ENCODE peak calls at places on chromosomes 7 and 10, in eight cellular contexts. M is endodermal cell, X is psoas muscle, S is upper lobe of right lung, J is ovary, R is skeletal muscle cell, B is lower lobe of right lung, Q is uterus. L is an unnamed sample.

GRCh38 chr7:16668049-16668858 is 22.3 kb downstream of the BZW2 start:
- DNase-seq in M (no peak), X (peak), S (peak), J (no peak), R (peak), B (peak), Q (peak), L (peak)

GRCh38 chr7:28921822-28922221 is 36.3 kb downstream of the TRIL start:
- DNase-seq in M (peak), X (no peak), S (no peak), J (no peak), R (peak), B (no peak), Q (peak), L (peak)

GRCh38 chr10:113115534-113115933 is 165.5 kb downstream of the TCF7L2 start:
- DNase-seq in M (no peak), X (no peak), S (no peak), J (no peak), R (no peak), B (no peak), Q (no peak), L (no peak)

GRCh38 chr7:156703773-156704482 is 63.4 kb downstream of the RNF32 start:
- DNase-seq in M (no peak), X (no peak), S (no peak), J (no peak), R (no peak), B (no peak), Q (no peak), L (no peak)

GRCh38 chr10:110504111-110504735 is 6.5 kb downstream of the DUSP5 start:
- DNase-seq in M (no peak), X (peak), S (no peak), J (peak), R (no peak), B (peak), Q (peak), L (no peak)

GRCh38 chr10:67520924-67521520 is 175.0 kb downstream of the CTNNA3 start:
- DNase-seq in M (peak), X (no peak), S (no peak), J (peak), R (peak), B (no peak), Q (no peak), L (peak)

GRCh38 chr10:22611425-22612111 is 102.8 kb downstream of the PIP4K2A start:
- DNase-seq in M (no peak), X (no peak), S (no peak), J (no peak), R (no peak), B (no peak), Q (no peak), L (no peak)

GRCh38 chr7:35971133-35971995 is 170.5 kb downstream of the SEPTIN7 start:
- DNase-seq in M (no peak), X (no peak), S (no peak), J (no peak), R (no peak), B (no peak), Q (no peak), L (no peak)

GRCh38 chr7:1388936-1389335 is 70.3 kb downstream of the MICALL2 start:
- DNase-seq in M (no peak), X (no peak), S (no peak), J (no peak), R (no peak), B (no peak), Q (no peak), L (no peak)

GRCh38 chr7:31175672-31176071 is 123.6 kb downstream of the ADCYAP1R1 start:
- DNase-seq in M (no peak), X (no peak), S (no peak), J (no peak), R (no peak), B (no peak), Q (no peak), L (no peak)

GRCh38 chr7:2796358-2797352 is 47.5 kb downstream of the GNA12 start:
- DNase-seq in M (no peak), X (peak), S (no peak), J (peak), R (peak), B (no peak), Q (peak), L (no peak)

GRCh38 chr7:127792528-127793342 is 140.7 kb downstream of the SND1 start:
- DNase-seq in M (peak), X (no peak), S (no peak), J (no peak), R (no peak), B (no peak), Q (no peak), L (no peak)

GRCh38 chr7:132643302-132643701 is 67.0 kb upstream of the PLXNA4 start:
- DNase-seq in M (peak), X (no peak), S (no peak), J (no peak), R (no peak), B (no peak), Q (no peak), L (no peak)

GRCh38 chr10:104331208-104331838 is 6.9 kb downstream of the ITPRIP start:
- DNase-seq in M (peak), X (no peak), S (no peak), J (peak), R (no peak), B (no peak), Q (no peak), L (no peak)
- H3K4me3 ChIP-seq in M (peak), X (peak), S (no peak), J (no peak), R (no peak), B (peak), Q (no peak), L (no peak)

GRCh38 chr7:21428642-21428941 is 709 bp downstream of the SP4 start:
- DNase-seq in M (no peak), X (no peak), S (no peak), J (no peak), R (no peak), B (peak), Q (no peak), L (no peak)

GRCh38 chr7:21427861-21428641 is at the start of gene SP4:
- DNase-seq in M (peak), X (peak), S (peak), J (peak), R (peak), B (peak), Q (peak), L (peak)

GRCh38 chr7:21429021-21429420 is 1.1 kb downstream of the SP4 start:
- DNase-seq in M (no peak), X (no peak), S (no peak), J (no peak), R (no peak), B (no peak), Q (no peak), L (no peak)

GRCh38 chr7:21429786-21430574 is 2.1 kb downstream of the SP4 start:
- DNase-seq in M (no peak), X (no peak), S (no peak), J (no peak), R (no peak), B (no peak), Q (no peak), L (no peak)

GRCh38 chr7:21430575-21430954 is 2.7 kb downstream of the SP4 start:
- DNase-seq in M (no peak), X (no peak), S (no peak), J (no peak), R (no peak), B (no peak), Q (no peak), L (no peak)
- H3K4me3 ChIP-seq in M (peak), X (peak), S (no peak), J (no peak), R (no peak), B (no peak), Q (no peak), L (no peak)

GRCh38 chr7:38565289-38565688 is 65.9 kb downstream of the AMPH start:
- DNase-seq in M (no peak), X (no peak), S (no peak), J (no peak), R (no peak), B (no peak), Q (no peak), L (no peak)

GRCh38 chr7:38563736-38564135 is 67.4 kb downstream of the AMPH start:
- DNase-seq in M (no peak), X (no peak), S (no peak), J (no peak), R (no peak), B (no peak), Q (no peak), L (no peak)

GRCh38 chr7:38574121-38574520 is 57.1 kb downstream of the AMPH start:
- DNase-seq in M (no peak), X (no peak), S (no peak), J (no peak), R (no peak), B (no peak), Q (no peak), L (peak)

GRCh38 chr7:38568497-38568896 is 62.7 kb downstream of the AMPH start:
- DNase-seq in M (no peak), X (no peak), S (no peak), J (no peak), R (no peak), B (no peak), Q (no peak), L (no peak)
- H3K4me3 ChIP-seq in M (no peak), X (no peak), S (no peak), J (no peak), R (no peak), B (no peak), Q (no peak), L (no peak)

GRCh38 chr10:58531084-58531695 is 18.5 kb downstream of the BICC1 start:
- DNase-seq in M (peak), X (peak), S (no peak), J (no peak), R (no peak), B (no peak), Q (no peak), L (peak)

DNA sequence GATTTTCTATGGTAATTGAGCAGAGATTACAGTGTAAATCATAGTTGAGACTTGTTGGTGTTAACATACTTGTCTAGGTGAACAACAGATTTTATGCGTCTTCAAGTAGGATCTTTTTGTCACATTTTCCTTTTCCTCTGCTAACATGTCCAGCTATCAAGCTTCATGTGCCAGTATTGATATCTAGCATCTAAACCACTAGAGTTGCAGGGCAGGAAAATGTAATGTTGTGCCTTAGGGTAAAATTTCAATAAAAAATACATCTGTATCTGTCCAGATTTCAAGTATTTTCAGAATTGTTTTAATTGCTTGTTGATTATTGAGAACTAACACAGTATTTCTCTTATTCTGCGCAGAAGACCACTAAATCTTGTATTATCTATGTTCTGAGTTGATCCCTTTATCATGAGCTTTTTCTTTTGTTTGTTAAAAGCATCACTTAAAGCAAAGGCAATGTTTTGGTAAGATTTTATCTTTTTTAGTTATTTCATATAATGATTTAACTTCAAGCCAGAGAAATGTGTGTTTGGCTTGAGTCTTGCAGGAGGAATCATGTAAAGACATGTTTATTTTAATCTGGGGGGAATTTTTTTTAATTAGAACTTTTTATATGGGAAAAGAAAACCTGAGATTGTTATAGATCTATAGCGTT is 16.5 kb downstream of the BICC1 start:
- DNase-seq in M (no peak), X (no peak), S (no peak), J (no peak), R (no peak), B (no peak), Q (no peak), L (no peak)
- H3K4me3 ChIP-seq in M (no peak), X (no peak), S (no peak), J (no peak), R (no peak), B (no peak), Q (no peak), L (no peak)

DNA sequence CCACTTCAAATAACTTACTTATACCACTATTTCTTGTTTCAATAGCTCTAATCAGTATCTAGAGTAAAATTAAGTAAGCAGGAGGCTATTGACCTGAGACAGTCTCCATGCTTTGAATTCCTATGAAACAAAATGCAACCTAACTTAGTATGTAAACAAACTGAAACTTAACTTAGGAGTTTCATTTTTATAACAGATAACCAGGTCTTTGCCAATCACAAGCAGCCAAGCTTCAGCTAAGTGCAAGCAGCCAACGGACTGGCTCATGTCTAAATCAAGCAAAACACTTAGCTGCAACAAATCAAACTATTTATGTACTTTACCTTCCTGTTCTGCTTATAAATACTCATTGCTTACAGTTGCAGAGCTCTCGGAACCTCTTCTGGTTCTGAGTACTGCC is 4.4 kb upstream of the GSTK1 start:
- DNase-seq in M (no peak), X (no peak), S (no peak), J (no peak), R (no peak), B (no peak), Q (no peak), L (no peak)
- H3K4me3 ChIP-seq in M (no peak), X (no peak), S (peak), J (no peak), R (no peak), B (no peak), Q (no peak), L (no peak)

GRCh38 chr10:52774182-52774581 is 1.6 kb upstream of the MBL2 start:
- DNase-seq in M (no peak), X (no peak), S (no peak), J (no peak), R (no peak), B (no peak), Q (no peak), L (no peak)

GRCh38 chr10:52771534-52772455 is 789 bp downstream of the MBL2 start:
- DNase-seq in M (no peak), X (no peak), S (no peak), J (no peak), R (no peak), B (no peak), Q (no peak), L (peak)

GRCh38 chr10:52770904-52771303 is 1.7 kb downstream of the MBL2 start:
- DNase-seq in M (no peak), X (no peak), S (no peak), J (no peak), R (no peak), B (no peak), Q (no peak), L (no peak)

GRCh38 chr10:52774600-52775106 is 2.1 kb upstream of the MBL2 start:
- DNase-seq in M (no peak), X (no peak), S (no peak), J (no peak), R (no peak), B (no peak), Q (no peak), L (no peak)

GRCh38 chr10:52772623-52773022 is at the start of gene MBL2:
- DNase-seq in M (no peak), X (no peak), S (no peak), J (no peak), R (no peak), B (no peak), Q (no peak), L (no peak)
- H3K4me3 ChIP-seq in M (no peak), X (no peak), S (no peak), J (no peak), R (no peak), B (no peak), Q (no peak), L (no peak)